ENCODE peak calls at places on chromosomes 13 and 19, in seven cellular contexts. One of them, this sample, is unnamed.

GRCh38 chr19:35269425-35270117 is 809 bp downstream of the USF2 start:
- DNase-seq in cardiac fibroblast: peak
- DNase-seq in fibroblast of lung: peak
- DNase-seq in heart right ventricle: peak
- DNase-seq in astrocyte of the spinal cord: peak
- DNase-seq in BE2C: peak
- DNase-seq in ascending aorta: peak
- DNase-seq in this sample: peak

GRCh38 chr19:12133069-12133468 is 7.1 kb downstream of the ZNF20 start:
- DNase-seq in cardiac fibroblast: peak
- DNase-seq in astrocyte of the spinal cord: peak
- DNase-seq in ascending aorta: no peak
- DNase-seq in heart right ventricle: no peak
- DNase-seq in fibroblast of lung: peak
- DNase-seq in BE2C: no peak
- DNase-seq in this sample: no peak

GRCh38 chr19:32498641-32499200 is 82.3 kb upstream of the PDCD5 start:
- DNase-seq in heart right ventricle: no peak
- DNase-seq in cardiac fibroblast: no peak
- DNase-seq in ascending aorta: no peak
- DNase-seq in BE2C: no peak
- DNase-seq in astrocyte of the spinal cord: peak
- DNase-seq in fibroblast of lung: no peak
- DNase-seq in this sample: no peak

GRCh38 chr13:97484286-97484685 is 50.3 kb downstream of the RAP2A start:
- DNase-seq in astrocyte of the spinal cord: no peak
- DNase-seq in BE2C: no peak
- DNase-seq in cardiac fibroblast: no peak
- DNase-seq in heart right ventricle: no peak
- DNase-seq in ascending aorta: no peak
- DNase-seq in fibroblast of lung: no peak
- DNase-seq in this sample: no peak

GRCh38 chr13:25046985-25047660 is 48.8 kb upstream of the PABPC3 start:
- DNase-seq in BE2C: no peak
- DNase-seq in astrocyte of the spinal cord: peak
- DNase-seq in ascending aorta: no peak
- DNase-seq in heart right ventricle: no peak
- DNase-seq in cardiac fibroblast: peak
- DNase-seq in fibroblast of lung: peak
- DNase-seq in this sample: peak

GRCh38 chr13:36924001-36924400 is 4.0 kb upstream of the SMAD9 start:
- DNase-seq in cardiac fibroblast: no peak
- DNase-seq in ascending aorta: no peak
- DNase-seq in fibroblast of lung: no peak
- DNase-seq in astrocyte of the spinal cord: no peak
- DNase-seq in BE2C: no peak
- DNase-seq in heart right ventricle: no peak
- DNase-seq in this sample: no peak

GRCh38 chr19:31905980-31906948 is 439.1 kb upstream of the ZNF507 start:
- DNase-seq in heart right ventricle: peak
- DNase-seq in ascending aorta: no peak
- DNase-seq in fibroblast of lung: peak
- DNase-seq in BE2C: no peak
- DNase-seq in astrocyte of the spinal cord: no peak
- DNase-seq in cardiac fibroblast: peak
- DNase-seq in this sample: no peak

GRCh38 chr13:101283782-101284181 is 132.5 kb downstream of the NALCN start:
- DNase-seq in cardiac fibroblast: no peak
- DNase-seq in fibroblast of lung: no peak
- DNase-seq in ascending aorta: no peak
- DNase-seq in BE2C: no peak
- DNase-seq in astrocyte of the spinal cord: no peak
- DNase-seq in heart right ventricle: no peak
- DNase-seq in this sample: no peak

GRCh38 chr19:13053238-13053637 is 49.4 kb downstream of the LYL1 start:
- DNase-seq in fibroblast of lung: peak
- DNase-seq in heart right ventricle: no peak
- DNase-seq in astrocyte of the spinal cord: no peak
- DNase-seq in ascending aorta: no peak
- DNase-seq in BE2C: no peak
- DNase-seq in cardiac fibroblast: peak
- DNase-seq in this sample: no peak

GRCh38 chr13:113413178-113413897 is 40.0 kb downstream of the ADPRHL1 start:
- DNase-seq in BE2C: no peak
- DNase-seq in cardiac fibroblast: no peak
- DNase-seq in fibroblast of lung: peak
- DNase-seq in astrocyte of the spinal cord: peak
- DNase-seq in ascending aorta: peak
- DNase-seq in heart right ventricle: no peak
- DNase-seq in this sample: no peak

GRCh38 chr19:51971624-51972023 is 15.0 kb downstream of the ZNF350 start:
- DNase-seq in astrocyte of the spinal cord: peak
- DNase-seq in ascending aorta: no peak
- DNase-seq in fibroblast of lung: peak
- DNase-seq in cardiac fibroblast: peak
- DNase-seq in heart right ventricle: no peak
- DNase-seq in BE2C: no peak
- DNase-seq in this sample: no peak

GRCh38 chr19:16161848-16162247 is 11.5 kb downstream of the CIB3 start:
- DNase-seq in fibroblast of lung: peak
- DNase-seq in cardiac fibroblast: peak
- DNase-seq in astrocyte of the spinal cord: peak
- DNase-seq in ascending aorta: no peak
- DNase-seq in heart right ventricle: no peak
- DNase-seq in BE2C: no peak
- DNase-seq in this sample: no peak

GRCh38 chr13:60392136-60392535 is 4.9 kb upstream of the TDRD3 start:
- DNase-seq in fibroblast of lung: no peak
- DNase-seq in BE2C: no peak
- DNase-seq in astrocyte of the spinal cord: no peak
- DNase-seq in heart right ventricle: no peak
- DNase-seq in cardiac fibroblast: no peak
- DNase-seq in ascending aorta: no peak
- DNase-seq in this sample: peak

GRCh38 chr13:114067886-114068722 is 64.3 kb downstream of the RASA3 start:
- DNase-seq in cardiac fibroblast: no peak
- DNase-seq in ascending aorta: no peak
- DNase-seq in BE2C: no peak
- DNase-seq in heart right ventricle: no peak
- DNase-seq in fibroblast of lung: no peak
- DNase-seq in astrocyte of the spinal cord: no peak
- DNase-seq in this sample: no peak

GRCh38 chr19:35692010-35692409 is 12.3 kb upstream of the ZBTB32 start:
- DNase-seq in fibroblast of lung: no peak
- DNase-seq in heart right ventricle: no peak
- DNase-seq in cardiac fibroblast: no peak
- DNase-seq in ascending aorta: no peak
- DNase-seq in BE2C: no peak
- DNase-seq in astrocyte of the spinal cord: no peak
- DNase-seq in this sample: no peak

GRCh38 chr13:28501547-28501946 is 6.6 kb upstream of the FLT1 start:
- DNase-seq in fibroblast of lung: no peak
- DNase-seq in astrocyte of the spinal cord: no peak
- DNase-seq in BE2C: peak
- DNase-seq in cardiac fibroblast: no peak
- DNase-seq in heart right ventricle: peak
- DNase-seq in ascending aorta: no peak
- DNase-seq in this sample: no peak

GRCh38 chr13:26721251-26721939 is 39.2 kb downstream of the GPR12 start:
- DNase-seq in fibroblast of lung: no peak
- DNase-seq in ascending aorta: peak
- DNase-seq in heart right ventricle: no peak
- DNase-seq in astrocyte of the spinal cord: peak
- DNase-seq in cardiac fibroblast: no peak
- DNase-seq in BE2C: no peak
- DNase-seq in this sample: no peak

GRCh38 chr13:33637978-33638743 is 179.8 kb upstream of the RFC3 start:
- DNase-seq in cardiac fibroblast: peak
- DNase-seq in astrocyte of the spinal cord: no peak
- DNase-seq in BE2C: no peak
- DNase-seq in ascending aorta: no peak
- DNase-seq in heart right ventricle: no peak
- DNase-seq in fibroblast of lung: peak
- DNase-seq in this sample: no peak

GRCh38 chr13:38900188-38900587 is 90.4 kb downstream of the STOML3 start:
- DNase-seq in ascending aorta: no peak
- DNase-seq in heart right ventricle: no peak
- DNase-seq in cardiac fibroblast: no peak
- DNase-seq in fibroblast of lung: no peak
- DNase-seq in BE2C: no peak
- DNase-seq in astrocyte of the spinal cord: no peak
- DNase-seq in this sample: peak

GRCh38 chr13:63643543-63643942 is 2227.9 kb upstream of the PCDH20 start:
- DNase-seq in ascending aorta: no peak
- DNase-seq in cardiac fibroblast: no peak
- DNase-seq in fibroblast of lung: peak
- DNase-seq in BE2C: no peak
- DNase-seq in astrocyte of the spinal cord: no peak
- DNase-seq in heart right ventricle: no peak
- DNase-seq in this sample: no peak

GRCh38 chr13:49567501-49567900 is 17.9 kb downstream of the RCBTB1 start:
- DNase-seq in heart right ventricle: no peak
- DNase-seq in astrocyte of the spinal cord: no peak
- DNase-seq in cardiac fibroblast: no peak
- DNase-seq in fibroblast of lung: no peak
- DNase-seq in ascending aorta: no peak
- DNase-seq in BE2C: no peak
- DNase-seq in this sample: peak
- TF ChIP-seq CTCF in heart right ventricle: no peak
- TF ChIP-seq CTCF in astrocyte of the spinal cord: no peak
- TF ChIP-seq CTCF in cardiac fibroblast: no peak
- TF ChIP-seq CTCF in fibroblast of lung: no peak
- TF ChIP-seq CTCF in ascending aorta: no peak
- TF ChIP-seq CTCF in BE2C: no peak
- TF ChIP-seq CTCF in this sample: no peak

DNA sequence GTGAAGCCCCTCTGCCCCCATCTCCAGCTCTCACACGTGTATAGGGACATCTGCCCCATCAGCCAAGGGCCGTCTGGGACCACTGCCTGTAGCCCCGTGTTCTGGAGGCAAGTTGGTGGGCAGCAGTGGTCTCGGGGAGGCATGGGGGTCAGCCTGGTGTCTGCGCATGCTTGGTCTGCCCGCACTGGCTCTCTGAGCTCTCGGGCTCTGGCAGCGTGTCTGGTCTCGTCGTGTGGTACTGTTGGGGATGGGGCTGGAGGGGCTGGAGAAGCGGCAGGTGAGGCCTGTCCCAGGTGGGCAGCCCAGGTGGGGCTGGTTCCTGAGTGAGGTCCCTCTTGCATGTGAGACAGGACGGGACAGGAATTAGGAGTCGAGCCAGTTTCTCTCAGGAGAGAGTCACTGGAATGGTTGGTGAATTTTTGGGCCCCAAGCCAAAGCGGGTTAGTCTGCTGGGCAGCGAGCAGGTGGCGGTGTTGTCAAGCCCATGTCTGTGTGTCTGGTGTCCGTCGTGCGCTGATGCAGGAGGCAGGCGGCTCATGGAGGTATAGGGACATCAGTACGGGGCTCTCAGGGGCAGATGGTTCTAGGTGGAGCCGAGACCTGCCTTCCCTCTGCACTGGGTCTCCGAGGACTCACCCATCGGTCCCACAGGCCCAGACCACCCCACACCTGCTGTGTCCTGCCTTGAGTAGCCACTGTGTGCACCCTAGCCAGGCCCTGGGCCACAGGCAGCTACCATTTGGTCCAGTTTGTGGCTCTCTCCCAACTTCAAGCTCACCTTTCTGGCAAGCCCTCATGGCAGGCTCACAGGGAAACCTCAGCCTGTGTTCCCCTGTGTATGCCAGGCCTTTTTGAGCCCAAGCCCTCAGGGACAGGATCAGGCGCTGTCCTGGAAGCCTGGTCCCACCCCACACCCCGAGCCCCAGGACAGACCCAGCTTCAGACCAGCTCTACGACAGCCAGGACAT is 18.2 kb downstream of the COMP start:
- DNase-seq in cardiac fibroblast: no peak
- DNase-seq in astrocyte of the spinal cord: no peak
- DNase-seq in ascending aorta: no peak
- DNase-seq in heart right ventricle: no peak
- DNase-seq in fibroblast of lung: no peak
- DNase-seq in BE2C: peak
- DNase-seq in this sample: no peak
- TF ChIP-seq CTCF in cardiac fibroblast: no peak
- TF ChIP-seq CTCF in astrocyte of the spinal cord: no peak
- TF ChIP-seq CTCF in ascending aorta: no peak
- TF ChIP-seq CTCF in heart right ventricle: no peak
- TF ChIP-seq CTCF in fibroblast of lung: no peak
- TF ChIP-seq CTCF in BE2C: peak
- TF ChIP-seq CTCF in this sample: no peak

DNA sequence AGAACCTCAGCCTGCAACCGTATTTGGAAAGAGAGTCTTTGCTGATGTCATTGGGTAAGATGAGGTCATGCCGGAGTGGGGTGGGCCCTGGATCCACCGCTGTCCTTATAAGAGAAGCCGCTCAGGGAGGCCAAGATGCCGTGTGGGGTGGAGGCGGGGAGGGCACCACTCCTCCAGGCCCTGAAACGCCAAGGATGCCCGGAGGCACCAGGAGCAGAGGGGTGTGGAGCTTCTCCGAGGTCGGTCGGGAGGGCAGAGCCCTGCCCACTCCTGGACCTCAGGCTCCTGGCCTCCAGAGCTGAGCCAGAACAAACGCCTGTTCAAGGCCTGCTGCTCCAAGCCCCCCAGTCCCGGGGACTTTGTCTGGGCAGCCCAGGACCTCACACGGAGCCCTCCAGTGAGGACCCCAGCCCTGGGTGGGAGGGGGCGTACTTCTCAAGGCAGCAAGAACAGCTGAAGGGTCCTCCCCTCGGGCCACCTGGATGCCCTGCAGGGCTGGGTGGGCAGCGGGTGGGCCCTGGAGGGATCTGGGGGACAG is 29.9 kb downstream of the PIP5K1C start:
- DNase-seq in cardiac fibroblast: peak
- DNase-seq in heart right ventricle: peak
- DNase-seq in ascending aorta: peak
- DNase-seq in fibroblast of lung: peak
- DNase-seq in astrocyte of the spinal cord: peak
- DNase-seq in BE2C: no peak
- DNase-seq in this sample: peak
- TF ChIP-seq CTCF in cardiac fibroblast: no peak
- TF ChIP-seq CTCF in heart right ventricle: no peak
- TF ChIP-seq CTCF in ascending aorta: no peak
- TF ChIP-seq CTCF in fibroblast of lung: no peak
- TF ChIP-seq CTCF in astrocyte of the spinal cord: no peak
- TF ChIP-seq CTCF in BE2C: no peak
- TF ChIP-seq CTCF in this sample: no peak

GRCh38 chr13:45718063-45718462 is 15.9 kb downstream of the CBY2 start:
- DNase-seq in heart right ventricle: no peak
- DNase-seq in astrocyte of the spinal cord: peak
- DNase-seq in ascending aorta: no peak
- DNase-seq in cardiac fibroblast: peak
- DNase-seq in fibroblast of lung: peak
- DNase-seq in BE2C: no peak
- DNase-seq in this sample: peak
- TF ChIP-seq CTCF in heart right ventricle: no peak
- TF ChIP-seq CTCF in astrocyte of the spinal cord: peak
- TF ChIP-seq CTCF in ascending aorta: no peak
- TF ChIP-seq CTCF in cardiac fibroblast: peak
- TF ChIP-seq CTCF in fibroblast of lung: peak
- TF ChIP-seq CTCF in BE2C: peak
- TF ChIP-seq CTCF in this sample: peak

This sample was measured in endodermal cell.